ENCODE peak calls at places on chromosomes 5 and 9, in four cellular contexts. Q, D, R and O are unnamed samples.

GRCh38 chr5:33776151-33776550 is 115.6 kb downstream of the ADAMTS12 start:
- DNase-seq in R (no peak), Q (no peak), D (no peak), O (no peak)

GRCh38 chr9:108889649-108890067 is 27.6 kb downstream of the ACTL7A start:
- DNase-seq in D (no peak), Q (peak; percentile 8), R (peak; percentile 38), O (no peak)

GRCh38 chr5:80809451-80809850 is 150.7 kb upstream of the RASGRF2 start:
- DNase-seq in Q (no peak), D (no peak), R (no peak), O (no peak)

GRCh38 chr5:116142495-116142894 is 57.7 kb downstream of the COMMD10 start:
- DNase-seq in Q (no peak), D (no peak), R (no peak), O (no peak)

GRCh38 chr5:110165366-110165765 is 475.6 kb downstream of the MAN2A1 start:
- DNase-seq in Q (no peak), D (no peak), R (no peak), O (no peak)

GRCh38 chr5:95664204-95664786 is 17.7 kb downstream of the RFESD start:
- DNase-seq in Q (peak; percentile 42), R (peak; percentile 67), D (peak; percentile 58), O (no peak)

GRCh38 chr5:135264451-135265445 is 134.3 kb downstream of the MACROH2A1 start:
- DNase-seq in Q (no peak), R (peak; percentile 84), D (no peak), O (no peak)

GRCh38 chr9:114366334-114367128 is 21.3 kb downstream of the AKNA start:
- DNase-seq in D (no peak), R (peak; percentile 97), Q (peak; percentile 68), O (no peak)

GRCh38 chr9:130265431-130266235 is at the start of gene HMCN2:
- DNase-seq in D (peak; percentile 32), R (no peak), Q (no peak), O (no peak)

GRCh38 chr9:71764438-71764837 is 3.9 kb downstream of the CEMIP2 start:
- DNase-seq in Q (no peak), D (no peak), R (no peak), O (no peak)

GRCh38 chr9:133704711-133705181 is 33.4 kb downstream of the SARDH start:
- DNase-seq in D (no peak), Q (peak; percentile 69), R (no peak), O (peak; percentile 51)

GRCh38 chr9:105064248-105065118 is 136.5 kb upstream of the ABCA1 start:
- DNase-seq in R (peak; percentile 98), Q (peak; percentile 29), D (peak; percentile 97), O (peak; percentile 95)

GRCh38 chr5:82405618-82406199 is 127.6 kb upstream of the RPS23 start:
- DNase-seq in D (no peak), R (peak; percentile 100), Q (no peak), O (peak; percentile 76)

GRCh38 chr5:73974871-73975351 is 348.9 kb downstream of the ARHGEF28 start:
- DNase-seq in D (no peak), R (no peak), Q (peak; percentile 18), O (no peak)

GRCh38 chr9:15231788-15232635 is 75.0 kb downstream of the TTC39B start:
- DNase-seq in Q (peak; percentile 43), R (peak; percentile 39), D (peak; percentile 31), O (no peak)

GRCh38 chr5:42807722-42808447 is 3.8 kb downstream of the SELENOP start:
- DNase-seq in Q (no peak), D (peak; percentile 18), R (no peak), O (no peak)

GRCh38 chr9:129557192-129558036 is 63.5 kb downstream of the C9orf50 start:
- DNase-seq in D (no peak), Q (no peak), R (peak; percentile 74), O (no peak)

GRCh38 chr5:139633295-139634027 is 14.7 kb upstream of the CXXC5 start:
- DNase-seq in Q (peak; percentile 82), R (peak; percentile 74), D (peak; percentile 66), O (peak; percentile 69)

GRCh38 chr9:126514037-126514821 is 99.5 kb upstream of the LMX1B start:
- DNase-seq in Q (peak; percentile 66), D (peak; percentile 54), R (peak; percentile 28), O (no peak)

GRCh38 chr9:96084289-96084688 is 208.8 kb downstream of the ERCC6L2 start:
- DNase-seq in D (no peak), R (peak; percentile 18), Q (no peak), O (no peak)

GRCh38 chr5:14197056-14197455 is 53.9 kb downstream of the TRIO start:
- DNase-seq in D (no peak), R (no peak), Q (no peak), O (no peak)

GRCh38 chr9:94824913-94825619 is 98.6 kb downstream of the AOPEP start:
- DNase-seq in D (no peak), Q (no peak), R (no peak), O (no peak)

GRCh38 chr5:175588709-175589429 is 69.0 kb upstream of the HRH2 start:
- DNase-seq in D (no peak), R (no peak), Q (no peak), O (no peak)

GRCh38 chr9:93968451-93969327 is 13.5 kb upstream of the BARX1 start:
- DNase-seq in R (peak; percentile 16), D (no peak), Q (no peak), O (no peak)

GRCh38 chr9:136216541-136217240 is 11.8 kb upstream of the LHX3 start:
- DNase-seq in Q (no peak), D (no peak), R (no peak), O (no peak)

GRCh38 chr5:84370176-84370575 is 14.5 kb downstream of the EDIL3 start:
- DNase-seq in Q (peak; percentile 2), D (no peak), R (no peak), O (no peak)

GRCh38 chr5:169142264-169142970 is 158.5 kb downstream of the SLIT3 start:
- DNase-seq in Q (no peak), R (no peak), D (peak; percentile 91), O (no peak)

GRCh38 chr9:98807811-98808195 is 333 bp downstream of the GALNT12 start:
- DNase-seq in R (no peak), D (no peak), Q (peak; percentile 33), O (no peak)

GRCh38 chr9:108521063-108521462 is 334.7 kb downstream of the ACTL7B start:
- DNase-seq in Q (no peak), R (peak; percentile 63), D (no peak), O (no peak)

GRCh38 chr9:2158729-2159128 is 143.6 kb downstream of the SMARCA2 start:
- DNase-seq in Q (no peak), D (no peak), R (peak; percentile 26), O (no peak)

GRCh38 chr5:2263763-2264162 is 381.0 kb upstream of the IRX4 start:
- DNase-seq in D (no peak), R (no peak), Q (no peak), O (peak; percentile 48)
- H3K9me3 ChIP-seq in D (no peaks in the 10 kb centered on the region), R (no peaks in the 10 kb centered on the region), Q (no peaks in the 10 kb centered on the region), O (no peaks in the 10 kb centered on the region)

DNA sequence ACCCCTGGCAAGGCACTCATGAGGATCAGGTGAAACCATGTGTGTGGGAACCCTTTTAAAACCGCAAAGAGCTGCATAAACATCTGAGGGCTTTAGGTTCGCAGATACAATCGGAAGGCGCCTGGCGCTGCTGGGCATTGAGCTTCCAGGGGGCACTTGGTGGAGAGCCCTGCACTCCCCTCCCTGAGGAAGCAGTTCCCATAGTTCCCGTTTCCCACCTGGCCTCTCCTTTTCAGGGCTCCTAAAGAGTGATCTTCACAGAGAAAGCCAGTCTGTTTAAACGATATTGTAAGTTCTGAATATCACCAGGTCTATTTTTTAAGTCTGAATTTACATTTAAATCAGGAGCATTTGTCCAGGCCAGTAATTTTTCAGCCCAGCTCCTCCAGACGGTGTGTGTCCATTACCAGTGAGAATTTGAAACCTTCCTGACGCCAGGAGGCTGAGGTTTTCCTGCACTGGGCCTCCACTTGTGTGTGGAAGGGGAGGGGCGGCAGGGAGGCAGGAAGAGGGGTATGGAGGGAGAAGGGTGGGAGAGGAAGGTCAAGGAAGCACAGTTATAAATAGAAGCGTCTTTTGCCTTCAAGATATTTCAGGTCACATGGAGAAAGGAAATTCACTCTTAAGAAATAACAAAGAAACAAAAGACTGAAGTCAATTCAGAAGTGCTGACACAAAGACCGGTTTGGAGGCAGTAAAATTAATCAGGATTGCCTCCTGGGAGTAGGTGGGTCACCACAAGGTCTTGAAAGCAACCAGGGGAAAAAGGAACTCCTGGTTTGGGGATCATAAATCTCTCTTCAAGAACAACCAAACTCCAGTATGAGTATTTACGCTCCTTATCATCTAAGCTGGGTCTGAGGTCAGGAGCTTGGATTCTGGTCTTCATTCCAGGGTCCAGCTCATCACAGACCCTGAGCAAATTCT is 14.3 kb upstream of the MGAT1 start:
- DNase-seq in Q (no peak), R (peak; percentile 47), D (no peak), O (no peak)
- TF ChIP-seq CTCF in Q (no peak), R (no peak), D (no peak), O (no peak)

DNA sequence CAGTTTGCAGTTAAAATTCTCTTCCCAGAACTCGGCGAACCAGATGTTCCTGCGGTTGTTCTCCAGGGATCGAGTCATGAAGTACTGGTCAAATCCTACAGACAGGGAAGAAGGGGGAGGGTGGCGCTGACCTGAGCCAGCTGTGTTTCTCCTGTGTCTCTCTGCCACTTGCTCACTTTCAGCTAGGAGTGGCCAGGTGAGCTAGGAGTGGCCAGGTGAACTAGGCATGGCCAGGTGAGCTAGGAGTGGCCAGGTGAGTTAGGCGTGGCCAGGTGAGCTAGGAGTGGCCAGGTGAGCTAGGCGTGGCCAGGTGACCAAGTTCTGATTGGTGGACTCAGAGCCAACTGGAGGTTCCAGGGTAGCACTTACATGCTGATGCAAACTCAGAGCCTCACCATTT is 5.8 kb downstream of the GRM6 start:
- DNase-seq in R (no peak), Q (no peak), D (no peak), O (no peak)
- H3K9me3 ChIP-seq in R (no peaks in the 10 kb centered on the region), Q (no peaks in the 10 kb centered on the region), D (no peaks in the 10 kb centered on the region), O (peaks cover 45% of the 10 kb centered on the region)

DNA sequence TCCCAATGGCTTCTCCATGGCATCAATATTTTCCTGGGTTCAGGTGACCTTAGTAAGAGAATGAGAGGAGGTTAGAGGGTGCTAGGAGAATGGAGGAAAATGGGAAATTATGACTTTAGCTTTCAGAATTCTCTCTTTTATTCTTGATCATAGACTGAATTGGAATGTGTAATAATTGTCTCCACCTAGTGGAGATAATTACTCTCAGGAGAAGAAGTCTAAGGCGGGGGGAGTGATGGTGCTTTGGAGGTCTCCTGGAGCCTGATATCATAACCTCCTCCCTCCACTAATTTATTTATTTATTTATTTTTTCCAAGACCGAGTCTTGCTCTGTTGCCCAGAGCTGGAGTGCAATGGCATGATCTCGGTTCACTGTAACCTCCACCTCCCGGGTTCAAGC is 221.3 kb downstream of the GRIA1 start:
- DNase-seq in R (peak; percentile 5), Q (peak; percentile 43), D (no peak), O (no peak)
- TF ChIP-seq CTCF in R (no peak), Q (peak; percentile 74), D (peak; percentile 44), O (peak; percentile 20)

GRCh38 chr9:121783126-121783522 is 131.7 kb downstream of the DAB2IP start:
- DNase-seq in D (no peak), Q (peak; percentile 24), R (no peak), O (no peak)
- H3K9me3 ChIP-seq in D (no peaks in the 10 kb centered on the region), Q (no peaks in the 10 kb centered on the region), R (no peaks in the 10 kb centered on the region), O (no peaks in the 10 kb centered on the region)

GRCh38 chr5:133236541-133236951 is 184.7 kb downstream of the HSPA4 start:
- DNase-seq in D (no peak), Q (no peak), R (no peak), O (no peak)
- TF ChIP-seq CTCF in D (no peak), Q (no peak), R (no peak), O (no peak)

GRCh38 chr5:36045895-36046294 is 20.8 kb downstream of the UGT3A2 start:
- DNase-seq in R (no peak), Q (no peak), D (no peak), O (no peak)
- H3K9me3 ChIP-seq in R (no peaks in the 10 kb centered on the region), Q (no peaks in the 10 kb centered on the region), D (no peaks in the 10 kb centered on the region), O (no peaks in the 10 kb centered on the region)